ENCODE peak calls at places on chromosomes 1 and 21, in seven cellular contexts. A is mammary epithelial cell; G is breast epithelium; T is body of pancreas; B is adipocyte; P is effector memory CD4-positive, alpha-beta T cell; X is HepG2. C is an unnamed sample.

GRCh38 chr1:3293563-3294080 is 160.8 kb upstream of the ARHGEF16 start:
- DNase-seq in A (no peak), G (no peak), T (no peak), B (no peak), P (no peak), X (no peak), C (peak; percentile 55)

GRCh38 chr1:161068306-161069200 is 1.1 kb downstream of the ARHGAP30 start:
- DNase-seq in A (no peak), G (no peak), T (no peak), B (no peak), P (peak; percentile 79), X (no peak), C (no peak)

GRCh38 chr1:24351918-24352637 is 32.9 kb downstream of the GRHL3 start:
- DNase-seq in A (peak; percentile 55), G (no peak), T (no peak), B (peak; percentile 21), P (no peak), X (no peak), C (no peak)

GRCh38 chr21:18602711-18603110 is 199.1 kb upstream of the TMPRSS15 start:
- DNase-seq in A (no peak), G (no peak), T (no peak), B (no peak), P (no peak), X (no peak), C (no peak)

GRCh38 chr21:41025057-41025390 is 142.9 kb upstream of the BACE2 start:
- DNase-seq in A (no peak), G (no peak), T (no peak), B (no peak), P (no peak), X (no peak), C (no peak)

GRCh38 chr21:41045534-41046268 is 122.3 kb upstream of the BACE2 start:
- DNase-seq in A (no peak), G (no peak), T (peak; percentile 41), B (no peak), P (no peak), X (peak; percentile 5), C (peak; percentile 48)

GRCh38 chr1:4090976-4091660 is 191.0 kb upstream of the C1orf174 start:
- DNase-seq in A (no peak), G (no peak), T (no peak), B (no peak), P (no peak), X (no peak), C (no peak)

GRCh38 chr1:115238336-115239147 is 99.5 kb downstream of the NGF start:
- DNase-seq in A (no peak), G (no peak), T (peak; percentile 54), B (no peak), P (no peak), X (no peak), C (no peak)

GRCh38 chr1:60848583-60849188 is 233.7 kb upstream of the NFIA start:
- DNase-seq in A (peak; percentile 20), G (no peak), T (no peak), B (peak; percentile 77), P (no peak), X (no peak), C (no peak)

GRCh38 chr1:234588402-234588801 is 21.6 kb downstream of the IRF2BP2 start:
- DNase-seq in A (no peak), G (no peak), T (no peak), B (no peak), P (no peak), X (no peak), C (no peak)

GRCh38 chr1:30045304-30046090 is 677.9 kb downstream of the MATN1 start:
- DNase-seq in A (no peak), G (no peak), T (no peak), B (no peak), P (no peak), X (no peak), C (no peak)

GRCh38 chr1:47161298-47162040 is 24.2 kb downstream of the CYP4A22 start:
- DNase-seq in A (no peak), G (no peak), T (no peak), B (no peak), P (no peak), X (no peak), C (no peak)

GRCh38 chr21:42632771-42633690 is 20.4 kb upstream of the PDE9A start:
- DNase-seq in A (no peak), G (no peak), T (no peak), B (no peak), P (no peak), X (no peak), C (no peak)

GRCh38 chr1:166302919-166303758 is 136.3 kb upstream of the FAM78B start:
- DNase-seq in A (no peak), G (no peak), T (no peak), B (no peak), P (no peak), X (no peak), C (no peak)

GRCh38 chr1:223886516-223886921 is 40.8 kb upstream of the TP53BP2 start:
- DNase-seq in A (no peak), G (no peak), T (no peak), B (no peak), P (no peak), X (peak; percentile 63), C (no peak)

GRCh38 chr1:223885614-223886013 is 39.9 kb upstream of the TP53BP2 start:
- DNase-seq in A (no peak), G (no peak), T (no peak), B (no peak), P (no peak), X (no peak), C (no peak)

GRCh38 chr1:223887724-223888428 is 42.1 kb upstream of the TP53BP2 start:
- DNase-seq in A (peak; percentile 74), G (no peak), T (peak; percentile 28), B (peak; percentile 85), P (no peak), X (no peak), C (no peak)
- H3K4me3 ChIP-seq in A (no peak overlapping the region), G (no peak overlapping the region), T (no peak overlapping the region), B (peak overlapping the region; percentile 45), P (no peak overlapping the region), X (no peak overlapping the region), C (no peak overlapping the region)

GRCh38 chr1:67431869-67432578 is 1.8 kb upstream of the SERBP1 start:
- DNase-seq in A (no peak), G (no peak), T (no peak), B (no peak), P (no peak), X (no peak), C (no peak)
- H3K4me3 ChIP-seq in A (peak overlapping the region; percentile 99), G (peak overlapping the region; percentile 79), T (no peak overlapping the region), B (peak overlapping the region; percentile 97), P (no peak overlapping the region), X (peak overlapping the region; percentile 4), C (peak overlapping the region; percentile 70)

DNA sequence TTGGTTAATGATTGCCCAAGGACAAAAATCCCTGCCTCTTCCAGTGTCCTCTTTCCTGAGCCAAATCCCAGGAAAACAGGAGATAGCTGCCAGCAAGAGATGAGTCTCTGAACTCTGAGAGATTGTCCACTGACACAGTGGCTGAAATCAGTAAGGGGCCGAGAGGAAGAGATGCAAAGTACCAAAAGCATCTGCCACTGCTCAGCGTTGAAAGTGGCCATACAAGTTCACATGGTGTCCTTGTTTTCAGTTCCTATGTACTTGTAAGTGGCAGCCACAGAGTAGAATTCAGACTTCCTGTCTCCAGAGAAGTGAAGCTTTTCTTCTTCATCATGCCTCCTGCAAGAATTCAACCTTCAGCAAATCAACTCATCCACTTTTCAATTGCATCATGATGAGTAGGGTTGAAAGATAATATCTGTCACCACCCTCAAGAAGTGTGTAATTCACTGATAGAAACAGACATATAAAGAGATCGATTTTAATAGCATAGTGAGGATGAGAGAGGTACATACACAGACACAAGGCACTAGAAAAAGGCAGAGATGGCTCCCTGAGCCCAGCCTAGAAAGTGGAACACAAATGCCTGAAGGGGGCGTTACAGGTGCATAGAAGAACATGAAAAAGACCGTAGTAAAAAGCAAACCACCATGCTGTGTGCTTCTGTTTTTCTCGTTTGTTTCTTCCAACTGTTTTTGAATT is 185.8 kb downstream of the MRPL39 start:
- DNase-seq in A (no peak), G (no peak), T (no peak), B (peak; percentile 72), P (peak; percentile 38), X (no peak), C (no peak)
- H3K4me3 ChIP-seq in A (no peak overlapping the region), G (no peak overlapping the region), T (no peak overlapping the region), B (no peak overlapping the region), P (no peak overlapping the region), X (no peak overlapping the region), C (no peak overlapping the region)

GRCh38 chr1:66932291-66932690 is 7.5 kb downstream of the MIER1 start:
- DNase-seq in A (no peak), G (no peak), T (no peak), B (no peak), P (no peak), X (no peak), C (no peak)
- H3K4me3 ChIP-seq in A (peak overlapping the region; percentile 85), G (peak overlapping the region; percentile 9), T (no peak overlapping the region), B (peak overlapping the region; percentile 93), P (no peak overlapping the region), X (peak overlapping the region; percentile 98), C (no peak overlapping the region)

DNA sequence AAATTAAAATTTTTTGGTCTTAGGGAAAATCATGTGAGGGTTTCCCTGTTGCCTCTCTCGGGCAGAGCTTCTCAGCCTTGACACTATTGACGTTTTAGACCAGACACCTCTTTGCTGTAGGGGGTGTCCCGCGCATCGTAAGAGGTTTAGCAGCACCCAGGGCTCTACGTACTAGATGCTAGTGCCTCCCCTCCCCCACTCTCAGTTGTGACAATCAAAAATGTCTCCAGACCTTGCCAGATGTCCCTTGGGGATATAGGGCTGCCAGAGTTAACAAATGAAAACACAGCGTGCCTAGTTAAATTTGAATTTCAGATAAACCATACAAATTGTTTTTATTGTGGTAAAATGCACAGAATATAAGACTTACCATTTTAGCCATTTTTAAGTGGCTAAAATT is 293.3 kb downstream of the DISC1 start:
- DNase-seq in A (no peak), G (no peak), T (no peak), B (no peak), P (no peak), X (no peak), C (no peak)
- H3K4me3 ChIP-seq in A (no peak overlapping the region), G (no peak overlapping the region), T (no peak overlapping the region), B (no peak overlapping the region), P (no peak overlapping the region), X (no peak overlapping the region), C (no peak overlapping the region)

DNA sequence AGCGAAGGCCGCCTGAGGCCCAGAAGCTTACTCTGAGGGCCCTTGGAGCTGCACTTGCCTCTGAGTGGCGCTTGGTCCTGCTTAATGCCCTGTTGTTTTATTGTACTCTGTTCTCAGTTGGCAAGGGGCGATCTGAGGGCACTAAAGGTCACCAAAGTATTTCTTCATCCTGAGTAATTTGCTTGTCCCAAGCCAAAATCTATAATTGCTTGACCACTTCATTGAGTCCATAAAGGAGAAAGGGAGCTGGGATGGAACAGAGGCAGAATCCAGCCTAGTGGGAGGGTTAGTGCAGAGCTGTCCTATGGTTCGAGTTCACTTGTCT is 376 bp upstream of the NUAK2 start:
- DNase-seq in A (no peak), G (no peak), T (no peak), B (no peak), P (no peak), X (no peak), C (no peak)
- H3K4me3 ChIP-seq in A (no peak overlapping the region), G (peak overlapping the region; percentile 80), T (no peak overlapping the region), B (peak overlapping the region; percentile 86), P (peak overlapping the region; percentile 94), X (no peak overlapping the region), C (no peak overlapping the region)